ENCODE peak calls at places on chromosomes 2 and 18, in four cellular contexts. X, Q, V and Z are unnamed samples.

GRCh38 chr2:3827673-3828575 is 124.5 kb downstream of the DCDC2C start:
- DNase-seq in X (no peak), Q (no peak), V (peak), Z (peak)

GRCh38 chr2:69980408-69980807 is 19.0 kb upstream of the ASPRV1 start:
- DNase-seq in X (no peak), Q (no peak), V (no peak), Z (no peak)

GRCh38 chr2:45974056-45974455 is 322.6 kb downstream of the PRKCE start:
- DNase-seq in X (no peak), Q (no peak), V (no peak), Z (no peak)

GRCh38 chr2:232481322-232482140 is 6.1 kb downstream of the ECEL1 start:
- DNase-seq in X (no peak), Q (no peak), V (no peak), Z (no peak)

GRCh38 chr18:48228301-48228715 is 180.9 kb downstream of the ZBTB7C start:
- DNase-seq in X (no peak), Q (no peak), V (no peak), Z (no peak)

GRCh38 chr2:112626604-112627059 is 19.1 kb upstream of the SLC20A1 start:
- DNase-seq in X (no peak), Q (peak), V (peak), Z (peak)

GRCh38 chr2:46020416-46020815 is 276.8 kb upstream of the EPAS1 start:
- DNase-seq in X (no peak), Q (no peak), V (no peak), Z (no peak)

GRCh38 chr18:32760391-32760790 is 12.4 kb downstream of the KLHL14 start:
- DNase-seq in X (no peak), Q (no peak), V (no peak), Z (no peak)

GRCh38 chr2:16055848-16056580 is 115.7 kb downstream of the MYCN start:
- DNase-seq in X (no peak), Q (no peak), V (no peak), Z (no peak)

GRCh38 chr18:24499814-24500601 is 39.6 kb downstream of the HRH4 start:
- DNase-seq in X (no peak), Q (no peak), V (no peak), Z (no peak)

GRCh38 chr2:28648671-28649395 is 102.8 kb upstream of the PPP1CB start:
- DNase-seq in X (no peak), Q (no peak), V (no peak), Z (no peak)

GRCh38 chr2:71006287-71006686 is 11.6 kb upstream of the TEX261 start:
- DNase-seq in X (no peak), Q (no peak), V (no peak), Z (no peak)

GRCh38 chr2:227462972-227463931 is 8.7 kb upstream of the AGFG1 start:
- DNase-seq in X (no peak), Q (no peak), V (no peak), Z (no peak)

GRCh38 chr2:84797271-84797670 is 83.6 kb downstream of the TRABD2A start:
- DNase-seq in X (no peak), Q (no peak), V (no peak), Z (no peak)

GRCh38 chr2:19351914-19352697 is 6.3 kb downstream of the OSR1 start:
- DNase-seq in X (no peak), Q (no peak), V (no peak), Z (no peak)

GRCh38 chr2:157032019-157032418 is 225.5 kb upstream of the GALNT5 start:
- DNase-seq in X (peak), Q (peak), V (no peak), Z (no peak)

GRCh38 chr2:222000326-222000725 is 298.5 kb downstream of the PAX3 start:
- DNase-seq in X (peak), Q (no peak), V (no peak), Z (no peak)

GRCh38 chr2:27273123-27273522 is 2.1 kb upstream of the DNAJC5G start:
- DNase-seq in X (no peak), Q (no peak), V (no peak), Z (no peak)

GRCh38 chr2:23426284-23426905 is 41.4 kb downstream of the KLHL29 start:
- DNase-seq in X (no peak), Q (no peak), V (no peak), Z (no peak)

GRCh38 chr2:55611997-55612396 is 5.4 kb downstream of the PPP4R3B start:
- DNase-seq in X (no peak), Q (no peak), V (no peak), Z (no peak)

GRCh38 chr2:237297421-237298155 is 116.4 kb downstream of the COL6A3 start:
- DNase-seq in X (no peak), Q (peak), V (no peak), Z (no peak)

GRCh38 chr2:191352536-191352935 is 107.3 kb downstream of the MYO1B start:
- DNase-seq in X (no peak), Q (no peak), V (no peak), Z (no peak)

GRCh38 chr2:68466361-68466777 is 725 bp downstream of the FBXO48 start:
- DNase-seq in X (no peak), Q (peak), V (no peak), Z (peak)

GRCh38 chr2:237892936-237893595 is 33.6 kb downstream of the RAMP1 start:
- DNase-seq in X (no peak), Q (no peak), V (no peak), Z (no peak)

GRCh38 chr2:128765822-128766221 is 447.2 kb upstream of the HS6ST1 start:
- DNase-seq in X (no peak), Q (no peak), V (no peak), Z (no peak)

GRCh38 chr2:72780483-72780882 is 45.4 kb downstream of the EXOC6B start:
- DNase-seq in X (no peak), Q (peak), V (no peak), Z (no peak)

GRCh38 chr2:220785181-220785580 is 786.9 kb downstream of the EPHA4 start:
- DNase-seq in X (no peak), Q (no peak), V (no peak), Z (no peak)

GRCh38 chr2:159030674-159031380 is 62.4 kb downstream of the TANC1 start:
- DNase-seq in X (peak), Q (peak), V (no peak), Z (peak)

GRCh38 chr2:189203177-189203799 is 23.7 kb upstream of the COL5A2 start:
- DNase-seq in X (no peak), Q (no peak), V (no peak), Z (no peak)

GRCh38 chr2:134576478-134576877 is 142.3 kb downstream of the TMEM163 start:
- DNase-seq in X (no peak), Q (no peak), V (no peak), Z (no peak)

GRCh38 chr2:80655265-80655664 is 350.7 kb upstream of the LRRTM1 start:
- DNase-seq in X (no peak), Q (no peak), V (no peak), Z (no peak)

GRCh38 chr2:240249423-240250149 is 109.1 kb upstream of the OTOS start:
- DNase-seq in X (no peak), Q (peak), V (no peak), Z (peak)

GRCh38 chr18:64165906-64166305 is 17.0 kb upstream of the LINC00305 start:
- DNase-seq in X (no peak), Q (no peak), V (no peak), Z (no peak)

GRCh38 chr2:100976634-100977391 is 25.3 kb upstream of the RPL31 start:
- DNase-seq in X (no peak), Q (no peak), V (no peak), Z (no peak)

GRCh38 chr18:56333846-56334245 is 304.5 kb downstream of the TXNL1 start:
- DNase-seq in X (no peak), Q (no peak), V (no peak), Z (no peak)

GRCh38 chr2:178066890-178067669 is 5.5 kb downstream of the PDE11A start:
- DNase-seq in X (no peak), Q (no peak), V (no peak), Z (no peak)

GRCh38 chr2:42031783-42032620 is 15.8 kb upstream of the PKDCC start:
- DNase-seq in X (no peak), Q (no peak), V (no peak), Z (no peak)

GRCh38 chr18:7926526-7926925 is 359.4 kb downstream of the PTPRM start:
- DNase-seq in X (peak), Q (peak), V (no peak), Z (no peak)

GRCh38 chr2:121776361-121776760 is 20.9 kb downstream of the TSN start:
- DNase-seq in X (no peak), Q (no peak), V (no peak), Z (no peak)

GRCh38 chr18:69217271-69217670 is 183.4 kb upstream of the DOK6 start:
- DNase-seq in X (no peak), Q (no peak), V (no peak), Z (no peak)

GRCh38 chr18:69220529-69220928 is 180.2 kb upstream of the DOK6 start:
- DNase-seq in X (no peak), Q (peak), V (no peak), Z (no peak)

GRCh38 chr18:69216390-69216789 is 184.3 kb upstream of the DOK6 start:
- DNase-seq in X (no peak), Q (no peak), V (no peak), Z (no peak)

GRCh38 chr18:69222089-69222488 is 178.6 kb upstream of the DOK6 start:
- DNase-seq in X (no peak), Q (no peak), V (no peak), Z (no peak)
- TF ChIP-seq TCF7L2 in X (no peak), Q (no peak), V (no peak), Z (no peak)

GRCh38 chr2:132439703-132440398 is 23.2 kb downstream of the GPR39 start:
- DNase-seq in X (no peak), Q (peak), V (no peak), Z (no peak)
- TF ChIP-seq TCF7L2 in X (no peak), Q (no peak), V (no peak), Z (no peak)

GRCh38 chr18:80006726-80007125 is 18.4 kb upstream of the TXNL4A start:
- DNase-seq in X (no peak), Q (no peak), V (no peak), Z (no peak)
- TF ChIP-seq TCF7L2 in X (no peak), Q (no peak), V (no peak), Z (no peak)

GRCh38 chr18:35508746-35509338 is 11.1 kb upstream of the INO80C start:
- DNase-seq in X (no peak), Q (no peak), V (no peak), Z (no peak)

GRCh38 chr18:35511428-35511827 is 13.7 kb upstream of the INO80C start:
- DNase-seq in X (no peak), Q (no peak), V (no peak), Z (no peak)

GRCh38 chr18:35511833-35512232 is 14.1 kb upstream of the INO80C start:
- DNase-seq in X (peak), Q (no peak), V (no peak), Z (no peak)

GRCh38 chr18:35508030-35508429 is 10.3 kb upstream of the INO80C start:
- DNase-seq in X (no peak), Q (no peak), V (no peak), Z (no peak)

DNA sequence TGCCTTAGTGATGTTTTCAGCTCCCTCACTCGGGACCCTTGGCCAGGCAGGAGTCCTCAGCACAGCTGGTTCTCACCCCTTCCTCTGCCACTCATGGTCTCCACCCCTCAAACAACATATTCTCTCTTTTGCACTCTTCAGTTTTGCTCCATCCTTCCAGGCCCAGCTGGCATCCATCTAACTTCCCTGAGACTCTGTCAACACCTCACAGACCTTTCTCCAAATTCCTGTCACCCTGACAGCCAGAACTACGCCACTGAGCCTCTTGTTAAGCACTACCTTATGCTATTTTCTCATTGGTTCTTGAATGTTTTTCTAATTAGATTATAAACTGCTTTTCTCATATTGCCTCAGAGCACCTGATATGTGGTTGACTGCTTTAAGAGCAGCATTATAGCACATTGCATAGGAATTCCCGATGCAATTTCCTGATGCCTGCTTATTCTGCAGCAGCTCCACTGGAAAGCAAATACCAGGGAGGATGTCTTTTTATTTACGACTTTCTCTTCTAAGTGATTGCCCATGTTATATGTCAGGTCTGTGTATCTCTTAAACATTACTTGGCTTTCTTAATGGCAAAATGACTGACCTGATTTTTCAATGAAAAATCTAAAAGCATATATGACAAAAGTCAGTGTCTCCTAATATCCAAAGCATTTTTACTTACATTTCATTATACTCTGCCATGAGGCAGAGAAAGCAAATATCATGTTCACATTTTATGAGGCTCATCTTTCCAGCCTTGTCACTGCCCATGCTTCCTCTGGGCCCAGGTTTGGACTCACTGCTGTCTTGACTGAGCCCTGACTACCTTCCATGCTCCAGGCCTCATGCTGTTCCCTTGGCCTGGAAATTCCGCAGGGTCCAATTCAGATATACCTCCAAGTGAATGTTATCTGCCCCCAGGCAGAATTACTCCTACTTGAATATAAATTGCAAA is 12.6 kb upstream of the INO80C start:
- DNase-seq in X (no peak), Q (no peak), V (no peak), Z (no peak)
- TF ChIP-seq TCF7L2 in X (no peak), Q (no peak), V (no peak), Z (no peak)

DNA sequence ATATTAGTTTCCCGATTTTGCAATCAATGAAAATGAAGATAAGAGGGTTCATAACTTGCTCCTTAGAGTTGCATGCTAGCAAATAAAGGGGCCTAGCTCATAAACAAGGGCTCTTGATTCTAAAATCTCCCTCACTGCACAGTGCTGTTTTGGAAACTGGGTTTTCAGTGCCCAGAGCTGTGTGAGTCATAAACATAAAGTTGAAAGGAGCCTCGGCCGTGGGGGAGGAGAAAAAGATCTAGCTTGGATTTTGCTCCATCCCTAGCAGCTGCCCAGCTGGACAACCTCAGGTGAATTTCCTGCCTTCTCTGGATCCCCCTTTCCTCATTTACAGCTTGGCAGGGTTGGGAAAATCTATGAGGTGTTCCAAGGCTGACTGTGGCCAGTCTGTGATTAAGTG is 42.5 kb downstream of the LYPD1 start:
- DNase-seq in X (no peak), Q (no peak), V (no peak), Z (no peak)
- TF ChIP-seq TCF7L2 in X (no peak), Q (no peak), V (no peak), Z (no peak)

GRCh38 chr2:203340791-203341487 is 12.7 kb downstream of the ABI2 start:
- DNase-seq in X (no peak), Q (no peak), V (no peak), Z (no peak)

GRCh38 chr2:203346624-203347023 is 18.4 kb downstream of the ABI2 start:
- DNase-seq in X (no peak), Q (no peak), V (no peak), Z (no peak)

GRCh38 chr2:203338322-203338721 is 10.1 kb downstream of the ABI2 start:
- DNase-seq in X (no peak), Q (no peak), V (no peak), Z (no peak)

GRCh38 chr2:203344667-203345066 is 16.5 kb downstream of the ABI2 start:
- DNase-seq in X (no peak), Q (no peak), V (no peak), Z (no peak)

GRCh38 chr2:203341741-203342310 is 13.6 kb downstream of the ABI2 start:
- DNase-seq in X (no peak), Q (no peak), V (no peak), Z (no peak)
- TF ChIP-seq TCF7L2 in X (no peak), Q (no peak), V (no peak), Z (no peak)

GRCh38 chr2:90207454-90208058 is 1516.1 kb downstream of the RPIA start:
- DNase-seq in X (no peak), Q (peak), V (no peak), Z (peak)
- TF ChIP-seq TCF7L2 in X (no peak), Q (no peak), V (no peak), Z (no peak)

GRCh38 chr2:196431957-196432356 is 207.6 kb upstream of the CCDC150 start:
- DNase-seq in X (peak), Q (peak), V (no peak), Z (peak)
- TF ChIP-seq TCF7L2 in X (no peak), Q (no peak), V (no peak), Z (no peak)